ENCODE peak calls at places on chromosomes 6 and 20, in five cellular contexts. D, T, W, U and I are unnamed samples.
A peak's percentile ranks its signal among the peaks of the same experiment; 100 is the strongest.

GRCh38 chr20:39190666-39191570 is 228.8 kb downstream of the DHX35 start:
- DNase-seq in U (no peak), T (no peak), W (no peak), D (no peak), I (no peak)

GRCh38 chr6:22253955-22254655 is 42.7 kb downstream of the PRL start:
- DNase-seq in U (no peak), T (peak; percentile 71), W (no peak), D (no peak), I (no peak)

GRCh38 chr20:46894971-46895905 is 595 bp downstream of the EYA2 start:
- DNase-seq in D (no peak), U (no peak), T (peak; percentile 38), W (peak; percentile 63), I (peak; percentile 39)

GRCh38 chr6:34234667-34235604 is 1.7 kb upstream of the HMGA1 start:
- DNase-seq in W (peak; percentile 90), D (no peak), U (no peak), T (peak; percentile 94), I (peak; percentile 96)

GRCh38 chr20:15916623-15917022 is 656.6 kb downstream of the KIF16B start:
- DNase-seq in T (no peak), W (no peak), D (no peak), U (peak; percentile 33), I (no peak)

GRCh38 chr20:62120990-62121775 is 1.1 kb upstream of the LSM14B start:
- DNase-seq in W (no peak), U (peak; percentile 32), D (peak; percentile 77), T (no peak), I (no peak)

GRCh38 chr20:12321746-12322145 is 404.1 kb downstream of the BTBD3 start:
- DNase-seq in U (no peak), T (no peak), D (no peak), W (no peak), I (no peak)

GRCh38 chr6:166025149-166025898 is 142.3 kb downstream of the TBXT start:
- DNase-seq in W (no peak), U (no peak), D (peak; percentile 72), T (no peak), I (no peak)

GRCh38 chr6:150631283-150631981 is 31.7 kb downstream of the PLEKHG1 start:
- DNase-seq in U (no peak), D (no peak), T (no peak), W (no peak), I (no peak)

GRCh38 chr20:56316483-56316882 is 42.3 kb upstream of the FAM210B start:
- DNase-seq in U (no peak), D (no peak), T (no peak), W (no peak), I (no peak)

GRCh38 chr6:125749864-125750691 is 646 bp downstream of the HEY2 start:
- DNase-seq in U (no peak), D (no peak), W (no peak), T (peak; percentile 31), I (no peak)

GRCh38 chr6:41682497-41682961 is 44.3 kb downstream of the MDFI start:
- DNase-seq in T (no peak), W (no peak), U (no peak), D (no peak), I (no peak)

GRCh38 chr20:52103469-52103910 is 88.1 kb downstream of the ZFP64 start:
- DNase-seq in D (peak; percentile 58), W (peak; percentile 69), U (no peak), T (peak; percentile 8), I (peak; percentile 72)

GRCh38 chr6:105364243-105364642 is 38.6 kb downstream of the PREP start:
- DNase-seq in D (no peak), T (no peak), W (no peak), U (peak; percentile 97), I (no peak)

GRCh38 chr6:31493875-31494694 is 3.9 kb upstream of the MICB start:
- DNase-seq in U (peak; percentile 97), D (peak; percentile 84), T (peak; percentile 70), W (peak; percentile 92), I (peak; percentile 88)

GRCh38 chr20:17083738-17084137 is 143.1 kb upstream of the PCSK2 start:
- DNase-seq in T (peak; percentile 32), W (peak; percentile 50), U (no peak), D (no peak), I (no peak)

GRCh38 chr20:13382786-13383185 is 161.7 kb downstream of the ISM1 start:
- DNase-seq in U (no peak), T (no peak), W (no peak), D (no peak), I (no peak)

GRCh38 chr20:36399147-36399968 is 93.2 kb downstream of the DLGAP4 start:
- DNase-seq in W (peak; percentile 97), T (peak; percentile 32), D (peak; percentile 26), U (peak; percentile 79), I (peak; percentile 95)

GRCh38 chr20:38569747-38570519 is 11.1 kb upstream of the ADIG start:
- DNase-seq in D (no peak), W (no peak), U (no peak), T (no peak), I (no peak)

GRCh38 chr6:143620461-143620860 is 57.3 kb upstream of the PHACTR2 start:
- DNase-seq in D (no peak), W (no peak), T (no peak), U (no peak), I (no peak)

GRCh38 chr6:39056191-39056590 is 7.6 kb downstream of the GLP1R start:
- DNase-seq in D (no peak), U (no peak), T (no peak), W (no peak), I (no peak)

GRCh38 chr6:156917213-156917612 is 140.0 kb downstream of the ARID1B start:
- DNase-seq in D (peak; percentile 12), U (no peak), T (no peak), W (no peak), I (no peak)

GRCh38 chr6:46376562-46376969 is 114.7 kb downstream of the RCAN2 start:
- DNase-seq in D (no peak), T (no peak), U (no peak), W (no peak), I (no peak)

GRCh38 chr6:71531841-71532240 is 243.2 kb downstream of the OGFRL1 start:
- DNase-seq in T (no peak), W (no peak), U (peak; percentile 68), D (no peak), I (peak; percentile 28)

GRCh38 chr20:1368448-1369199 is 24.2 kb downstream of the FKBP1A start:
- DNase-seq in U (no peak), D (peak; percentile 58), T (no peak), W (no peak), I (no peak)

GRCh38 chr20:53888510-53888909 is 181.9 kb downstream of the BCAS1 start:
- DNase-seq in W (no peak), T (no peak), D (no peak), U (peak; percentile 42), I (no peak)

GRCh38 chr20:53888951-53889350 is 181.4 kb downstream of the BCAS1 start:
- DNase-seq in U (no peak), W (no peak), T (no peak), D (no peak), I (no peak)

GRCh38 chr20:53889411-53890148 is 180.8 kb downstream of the BCAS1 start:
- DNase-seq in D (no peak), W (no peak), T (no peak), U (no peak), I (no peak)

GRCh38 chr20:53891306-53891894 is 179.0 kb downstream of the BCAS1 start:
- DNase-seq in W (no peak), T (no peak), D (peak; percentile 86), U (no peak), I (no peak)

DNA sequence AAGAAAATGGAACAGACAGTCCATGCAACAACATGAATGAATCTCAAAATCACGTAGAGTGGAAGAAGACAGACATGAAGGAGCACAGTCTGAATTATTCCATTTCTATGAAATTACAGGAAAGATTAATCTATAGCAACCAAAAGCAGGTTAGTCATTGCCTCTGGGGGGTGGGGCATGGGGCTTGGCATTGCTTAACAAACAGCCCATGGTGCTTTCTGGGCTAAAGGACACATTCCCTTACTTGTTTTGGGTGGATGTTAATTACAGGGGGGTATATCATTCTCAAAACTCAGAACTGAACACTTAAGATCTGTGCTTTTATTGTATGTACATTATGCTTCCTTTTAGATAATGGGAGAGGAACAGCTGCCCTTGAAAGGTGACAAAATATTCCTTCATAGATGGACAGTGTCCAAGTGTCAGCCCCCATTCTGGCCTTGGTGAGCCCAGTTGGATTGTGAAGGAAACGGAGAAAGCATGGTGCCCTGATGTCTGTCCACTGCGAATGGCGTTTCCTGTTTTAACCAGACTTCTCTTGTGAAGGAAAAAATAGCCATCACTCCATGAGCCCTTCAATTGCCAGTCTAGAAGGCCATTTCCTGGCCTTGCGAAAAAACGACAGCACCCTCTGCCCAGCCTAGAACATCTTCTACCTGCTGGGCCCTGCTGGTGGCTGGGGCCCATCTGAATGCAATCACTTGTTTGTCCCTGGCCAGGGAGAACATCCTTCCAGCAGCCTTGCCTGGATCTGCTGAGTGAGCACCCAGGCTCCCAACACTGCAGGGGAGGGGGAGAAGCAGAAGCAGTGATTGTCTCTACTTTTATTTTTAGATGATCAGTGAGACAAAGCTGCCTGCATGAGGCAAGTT is 179.7 kb downstream of the BCAS1 start:
- DNase-seq in T (no peak), U (no peak), W (no peak), D (no peak), I (no peak)
- H3K23ac ChIP-seq in T (no peak overlapping the region), U (no peak overlapping the region), W (no peak overlapping the region), D (peak overlapping the region; percentile 23), I (no peak overlapping the region)

GRCh38 chr6:116557863-116558262 is 4.3 kb downstream of the CALHM4 start:
- DNase-seq in U (no peak), D (peak; percentile 82), T (no peak), W (no peak), I (no peak)
- H2BK12ac ChIP-seq in U (no peak overlapping the region), D (no peak overlapping the region), T (no peak overlapping the region), W (no peak overlapping the region), I (no peak overlapping the region)

DNA sequence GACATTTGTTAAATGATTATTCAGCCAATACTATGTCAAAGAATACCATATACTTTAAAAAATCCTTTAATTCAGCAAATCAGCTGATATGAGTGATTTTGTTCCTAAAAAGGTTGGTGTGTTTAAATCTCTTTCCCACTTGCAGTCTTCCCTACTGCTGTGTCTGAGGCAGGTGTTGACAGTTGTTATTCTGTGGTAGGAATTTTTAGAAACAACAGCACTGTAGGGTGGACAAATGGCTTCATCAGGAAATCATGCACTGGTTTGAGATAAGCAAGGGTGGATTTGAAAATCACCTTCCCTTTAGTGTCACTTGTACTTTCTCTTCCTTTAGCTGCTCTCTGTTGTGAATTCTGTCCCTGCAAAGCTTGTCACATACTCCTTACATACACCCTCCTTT is 213.7 kb upstream of the SGK1 start:
- DNase-seq in T (no peak), D (no peak), U (no peak), W (no peak), I (no peak)
- H3K23ac ChIP-seq in T (no peak overlapping the region), D (no peak overlapping the region), U (no peak overlapping the region), W (no peak overlapping the region), I (no peak overlapping the region)

DNA sequence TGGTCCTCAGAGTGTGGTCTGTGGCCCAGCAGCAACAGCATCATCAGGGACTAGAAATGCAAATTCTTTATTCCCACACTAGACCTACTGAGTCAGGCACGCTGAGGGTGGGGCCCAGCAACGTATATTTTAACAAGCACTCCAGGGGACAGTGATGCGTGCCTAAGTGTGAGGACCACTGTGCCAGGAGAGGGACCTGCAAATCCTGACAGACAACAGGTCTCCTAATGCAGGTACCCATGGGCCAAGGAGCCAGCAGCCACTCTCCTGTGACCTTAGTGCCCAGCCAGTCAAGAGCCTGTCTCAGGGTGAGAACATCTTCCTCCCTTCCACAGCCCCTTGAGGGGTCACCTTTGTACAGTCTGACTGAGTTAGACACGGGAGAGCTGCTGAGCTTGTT is 8.0 kb upstream of the MYLK2 start:
- DNase-seq in T (no peak), W (no peak), D (no peak), U (no peak), I (no peak)
- H2BK12ac ChIP-seq in T (no peak overlapping the region), W (no peak overlapping the region), D (no peak overlapping the region), U (no peak overlapping the region), I (no peak overlapping the region)